ENCODE peak calls at places on chromosome 19, in seven cellular contexts. X is adrenal gland, E is tibial nerve, W is upper lobe of left lung, R is heart left ventricle, Q is body of pancreas, F is sigmoid colon. L is an unnamed sample.

GRCh38 chr19:55113570-55114039 is 3.8 kb downstream of the PPP1R12C start:
- DNase-seq in X (peak; percentile 89), Q (peak; percentile 77), W (peak; percentile 85), R (peak; percentile 97), E (peak; percentile 90), F (peak; percentile 99), L (peak; percentile 87)

GRCh38 chr19:39843919-39844793 is 2.0 kb downstream of the FBL start:
- DNase-seq in R (no peak), W (no peak), Q (no peak), F (no peak), X (no peak), E (no peak), L (no peak)

GRCh38 chr19:748274-748598 is 2.7 kb upstream of the MISP start:
- DNase-seq in R (no peak), X (no peak), Q (no peak), W (peak; percentile 40), F (no peak), E (no peak), L (no peak)

GRCh38 chr19:5075603-5076002 is 106.7 kb downstream of the KDM4B start:
- DNase-seq in F (no peak), R (no peak), E (no peak), Q (no peak), X (no peak), W (no peak), L (no peak)

GRCh38 chr19:2167896-2168618 is 4.3 kb downstream of the DOT1L start:
- DNase-seq in R (peak; percentile 91), Q (no peak), E (no peak), F (peak; percentile 78), W (peak; percentile 92), X (peak; percentile 86), L (peak; percentile 68)

GRCh38 chr19:22532388-22533310 is 101.5 kb upstream of the ZNF492 start:
- DNase-seq in R (peak; percentile 84), X (peak; percentile 16), W (peak; percentile 80), Q (peak; percentile 99), E (peak; percentile 30), F (peak; percentile 97), L (no peak)

GRCh38 chr19:35449347-35450043 is 1.4 kb downstream of the FFAR2 start:
- DNase-seq in Q (no peak), F (no peak), X (no peak), R (no peak), W (peak; percentile 31), E (no peak), L (no peak)

GRCh38 chr19:37654525-37654832 is 786 bp downstream of the ZFP30 start:
- DNase-seq in R (no peak), Q (no peak), X (no peak), W (no peak), E (no peak), F (no peak), L (no peak)

GRCh38 chr19:8577247-8577646 is at the start of gene MYO1F:
- DNase-seq in Q (no peak), W (peak; percentile 80), R (peak; percentile 68), F (peak; percentile 78), X (peak; percentile 53), E (no peak), L (no peak)

GRCh38 chr19:48171584-48172170 is 1.2 kb downstream of the ZSWIM9 start:
- DNase-seq in X (no peak), W (no peak), E (no peak), F (no peak), R (no peak), Q (no peak), L (no peak)

GRCh38 chr19:41726493-41726892 is 18.1 kb downstream of the CEACAM5 start:
- DNase-seq in F (no peak), W (no peak), Q (no peak), R (no peak), X (no peak), E (no peak), L (no peak)

GRCh38 chr19:42401365-42402303 is 11.5 kb upstream of the CNFN start:
- DNase-seq in Q (peak; percentile 82), R (peak; percentile 81), E (peak; percentile 78), X (peak; percentile 80), W (peak; percentile 75), F (peak; percentile 89), L (peak; percentile 97)

GRCh38 chr19:31568724-31569123 is 219.5 kb upstream of the TSHZ3 start:
- DNase-seq in E (no peak), X (no peak), F (no peak), Q (no peak), R (no peak), W (no peak), L (no peak)

GRCh38 chr19:6425732-6426686 is 1.4 kb upstream of the KHSRP start:
- DNase-seq in R (no peak), X (peak; percentile 45), E (no peak), Q (no peak), W (no peak), F (no peak), L (peak; percentile 86)
- H3K4me3 ChIP-seq in R (peak overlapping the region; percentile 45), X (peak overlapping the region; percentile 15), E (no peak overlapping the region), Q (no peak overlapping the region), W (peak overlapping the region; percentile 30), F (peak overlapping the region; percentile 27), L (no peak overlapping the region)

GRCh38 chr19:18322759-18323460 is at the start of gene LSM4:
- DNase-seq in R (peak; percentile 99), Q (peak; percentile 99), E (peak; percentile 97), X (peak; percentile 98), W (peak; percentile 98), F (peak; percentile 99), L (peak; percentile 100)
- TF ChIP-seq POLR2A in R (peak; percentile 82), Q (peak; percentile 78), E (peak; percentile 39), X (peak; percentile 85), W (peak; percentile 63), F (peak; percentile 53), L (no peak)

GRCh38 chr19:18765224-18765623 is 25.9 kb downstream of the COMP start:
- DNase-seq in Q (no peak), E (no peak), F (no peak), R (no peak), X (no peak), W (no peak), L (no peak)
- H3K4me3 ChIP-seq in Q (no peak overlapping the region), E (no peak overlapping the region), F (no peak overlapping the region), R (no peak overlapping the region), X (no peak overlapping the region), W (no peak overlapping the region), L (no peak overlapping the region)

GRCh38 chr19:58570770-58571574 is 2.2 kb downstream of the MZF1 start:
- DNase-seq in X (peak; percentile 25), E (peak; percentile 12), W (peak; percentile 19), F (peak; percentile 62), Q (peak; percentile 13), R (peak; percentile 22), L (peak; percentile 80)
- TF ChIP-seq POLR2A in X (no peak), E (no peak), W (no peak), F (no peak), Q (no peak), R (no peak), L (no peak)

GRCh38 chr19:6576869-6577281 is 14.1 kb downstream of the CD70 start:
- DNase-seq in F (no peak), E (no peak), R (no peak), W (no peak), Q (no peak), X (no peak), L (no peak)
- H3K4me3 ChIP-seq in F (no peak overlapping the region), E (no peak overlapping the region), R (no peak overlapping the region), W (no peak overlapping the region), Q (no peak overlapping the region), X (no peak overlapping the region), L (no peak overlapping the region)